ENCODE peak calls at places on chromosomes 12 and 14, in nine cellular contexts. One of them, this sample, is unnamed.

GRCh38 chr12:106142591-106143261 is 4.0 kb upstream of the NUAK1 start:
- DNase-seq in mammary epithelial cell: no peak
- DNase-seq in uterus: no peak
- DNase-seq in progenitor cell of endocrine pancreas: no peak
- DNase-seq in GM13976: no peak
- DNase-seq in WTC11: no peak
- DNase-seq in AG04449: no peak
- DNase-seq in GM10248: no peak
- DNase-seq in transverse colon: no peak
- DNase-seq in this sample: no peak

GRCh38 chr12:118436002-118436724 is 59.8 kb downstream of the SUDS3 start:
- DNase-seq in mammary epithelial cell: no peak
- DNase-seq in uterus: no peak
- DNase-seq in progenitor cell of endocrine pancreas: no peak
- DNase-seq in GM13976: peak
- DNase-seq in WTC11: peak
- DNase-seq in AG04449: no peak
- DNase-seq in GM10248: no peak
- DNase-seq in transverse colon: no peak
- DNase-seq in this sample: no peak

GRCh38 chr12:75704664-75705063 is 193.3 kb upstream of the KRR1 start:
- DNase-seq in mammary epithelial cell: no peak
- DNase-seq in uterus: no peak
- DNase-seq in progenitor cell of endocrine pancreas: no peak
- DNase-seq in GM13976: no peak
- DNase-seq in WTC11: no peak
- DNase-seq in AG04449: no peak
- DNase-seq in GM10248: no peak
- DNase-seq in transverse colon: no peak
- DNase-seq in this sample: no peak

GRCh38 chr12:118979763-118980406 is 1.5 kb upstream of the SRRM4 start:
- DNase-seq in mammary epithelial cell: peak
- DNase-seq in uterus: no peak
- DNase-seq in progenitor cell of endocrine pancreas: peak
- DNase-seq in GM13976: peak
- DNase-seq in WTC11: peak
- DNase-seq in AG04449: no peak
- DNase-seq in GM10248: peak
- DNase-seq in transverse colon: peak
- DNase-seq in this sample: no peak

GRCh38 chr14:104101086-104101621 is 15.7 kb downstream of the ASPG start:
- DNase-seq in mammary epithelial cell: no peak
- DNase-seq in uterus: no peak
- DNase-seq in progenitor cell of endocrine pancreas: no peak
- DNase-seq in GM13976: no peak
- DNase-seq in WTC11: no peak
- DNase-seq in AG04449: no peak
- DNase-seq in GM10248: no peak
- DNase-seq in transverse colon: peak
- DNase-seq in this sample: no peak

GRCh38 chr12:31923063-31923412 is 36.2 kb upstream of the RESF1 start:
- DNase-seq in mammary epithelial cell: no peak
- DNase-seq in uterus: no peak
- DNase-seq in progenitor cell of endocrine pancreas: no peak
- DNase-seq in GM13976: no peak
- DNase-seq in WTC11: no peak
- DNase-seq in AG04449: no peak
- DNase-seq in GM10248: no peak
- DNase-seq in transverse colon: no peak
- DNase-seq in this sample: no peak

GRCh38 chr14:49886523-49886922 is 6.4 kb upstream of the ARF6 start:
- DNase-seq in mammary epithelial cell: no peak
- DNase-seq in uterus: no peak
- DNase-seq in progenitor cell of endocrine pancreas: no peak
- DNase-seq in GM13976: no peak
- DNase-seq in WTC11: no peak
- DNase-seq in AG04449: no peak
- DNase-seq in GM10248: no peak
- DNase-seq in transverse colon: no peak
- DNase-seq in this sample: no peak

GRCh38 chr12:43921666-43922337 is 85.9 kb downstream of the TMEM117 start:
- DNase-seq in mammary epithelial cell: no peak
- DNase-seq in uterus: no peak
- DNase-seq in progenitor cell of endocrine pancreas: no peak
- DNase-seq in GM13976: no peak
- DNase-seq in WTC11: no peak
- DNase-seq in AG04449: no peak
- DNase-seq in GM10248: no peak
- DNase-seq in transverse colon: no peak
- DNase-seq in this sample: no peak

GRCh38 chr14:93939304-93940229 is 12.4 kb downstream of the FAM181A start:
- DNase-seq in mammary epithelial cell: peak
- DNase-seq in uterus: peak
- DNase-seq in progenitor cell of endocrine pancreas: peak
- DNase-seq in GM13976: peak
- DNase-seq in WTC11: peak
- DNase-seq in AG04449: no peak
- DNase-seq in GM10248: peak
- DNase-seq in transverse colon: peak
- DNase-seq in this sample: peak

GRCh38 chr12:27467641-27468040 is 21.1 kb downstream of the SMCO2 start:
- DNase-seq in mammary epithelial cell: no peak
- DNase-seq in uterus: no peak
- DNase-seq in progenitor cell of endocrine pancreas: no peak
- DNase-seq in GM13976: no peak
- DNase-seq in WTC11: no peak
- DNase-seq in AG04449: no peak
- DNase-seq in GM10248: no peak
- DNase-seq in transverse colon: no peak
- DNase-seq in this sample: no peak

GRCh38 chr12:41462312-41462711 is 274.2 kb downstream of the PDZRN4 start:
- DNase-seq in mammary epithelial cell: no peak
- DNase-seq in uterus: no peak
- DNase-seq in progenitor cell of endocrine pancreas: no peak
- DNase-seq in GM13976: no peak
- DNase-seq in WTC11: no peak
- DNase-seq in AG04449: no peak
- DNase-seq in GM10248: no peak
- DNase-seq in transverse colon: no peak
- DNase-seq in this sample: no peak

GRCh38 chr14:61322011-61322798 is 826 bp downstream of the PRKCH start:
- DNase-seq in mammary epithelial cell: peak
- DNase-seq in uterus: peak
- DNase-seq in progenitor cell of endocrine pancreas: no peak
- DNase-seq in GM13976: peak
- DNase-seq in WTC11: peak
- DNase-seq in AG04449: no peak
- DNase-seq in GM10248: no peak
- DNase-seq in transverse colon: peak
- DNase-seq in this sample: no peak

GRCh38 chr12:56836317-56836716 is 73.2 kb downstream of the HSD17B6 start:
- DNase-seq in mammary epithelial cell: peak
- DNase-seq in uterus: peak
- DNase-seq in progenitor cell of endocrine pancreas: no peak
- DNase-seq in GM13976: no peak
- DNase-seq in WTC11: no peak
- DNase-seq in AG04449: no peak
- DNase-seq in GM10248: no peak
- DNase-seq in transverse colon: peak
- DNase-seq in this sample: no peak

GRCh38 chr12:105876426-105876927 is 262.3 kb downstream of the NUAK1 start:
- DNase-seq in mammary epithelial cell: no peak
- DNase-seq in uterus: no peak
- DNase-seq in progenitor cell of endocrine pancreas: no peak
- DNase-seq in GM13976: no peak
- DNase-seq in WTC11: no peak
- DNase-seq in AG04449: no peak
- DNase-seq in GM10248: no peak
- DNase-seq in transverse colon: no peak
- DNase-seq in this sample: no peak

GRCh38 chr12:85720308-85721033 is 115.7 kb downstream of the RASSF9 start:
- DNase-seq in mammary epithelial cell: no peak
- DNase-seq in uterus: no peak
- DNase-seq in progenitor cell of endocrine pancreas: no peak
- DNase-seq in GM13976: no peak
- DNase-seq in WTC11: no peak
- DNase-seq in AG04449: no peak
- DNase-seq in GM10248: no peak
- DNase-seq in transverse colon: no peak
- DNase-seq in this sample: no peak

DNA sequence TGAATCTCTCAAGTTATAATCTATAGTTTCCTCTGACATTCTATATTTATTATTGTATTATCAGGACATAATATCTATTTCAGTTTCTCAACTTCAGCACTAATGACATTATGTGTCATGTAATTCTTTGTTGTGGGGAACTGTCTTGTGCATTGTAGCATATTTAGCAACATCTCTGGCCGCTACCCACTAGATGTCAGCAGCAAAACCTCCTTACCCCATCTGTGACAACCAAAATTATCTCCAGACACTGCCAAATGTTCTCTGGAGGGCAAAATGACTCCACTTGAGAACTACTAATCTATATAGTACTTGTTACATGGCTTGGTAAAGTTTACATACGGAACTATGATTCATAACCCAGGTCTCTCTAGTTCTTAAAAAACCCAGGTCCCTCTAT is 110.2 kb downstream of the RASSF9 start:
- DNase-seq in mammary epithelial cell: no peak
- DNase-seq in uterus: no peak
- DNase-seq in progenitor cell of endocrine pancreas: no peak
- DNase-seq in GM13976: no peak
- DNase-seq in WTC11: no peak
- DNase-seq in AG04449: no peak
- DNase-seq in GM10248: no peak
- DNase-seq in transverse colon: no peak
- DNase-seq in this sample: no peak
- TF ChIP-seq CTCF in mammary epithelial cell: no peak
- TF ChIP-seq CTCF in uterus: no peak
- TF ChIP-seq CTCF in progenitor cell of endocrine pancreas: no peak
- TF ChIP-seq CTCF in GM13976: no peak
- TF ChIP-seq CTCF in WTC11: no peak
- TF ChIP-seq CTCF in AG04449: no peak
- TF ChIP-seq CTCF in GM10248: no peak
- TF ChIP-seq CTCF in transverse colon: no peak
- TF ChIP-seq CTCF in this sample: no peak

GRCh38 chr12:81330480-81330879 is 252.6 kb downstream of the ACSS3 start:
- DNase-seq in mammary epithelial cell: no peak
- DNase-seq in uterus: no peak
- DNase-seq in progenitor cell of endocrine pancreas: no peak
- DNase-seq in GM13976: no peak
- DNase-seq in WTC11: no peak
- DNase-seq in AG04449: no peak
- DNase-seq in GM10248: no peak
- DNase-seq in transverse colon: no peak
- DNase-seq in this sample: no peak
- TF ChIP-seq CTCF in mammary epithelial cell: no peak
- TF ChIP-seq CTCF in uterus: no peak
- TF ChIP-seq CTCF in progenitor cell of endocrine pancreas: no peak
- TF ChIP-seq CTCF in GM13976: peak
- TF ChIP-seq CTCF in WTC11: no peak
- TF ChIP-seq CTCF in AG04449: no peak
- TF ChIP-seq CTCF in GM10248: no peak
- TF ChIP-seq CTCF in transverse colon: no peak
- TF ChIP-seq CTCF in this sample: no peak

GRCh38 chr12:6831450-6831995 is 3.3 kb downstream of the P3H3 start:
- DNase-seq in mammary epithelial cell: no peak
- DNase-seq in uterus: no peak
- DNase-seq in progenitor cell of endocrine pancreas: no peak
- DNase-seq in GM13976: no peak
- DNase-seq in WTC11: no peak
- DNase-seq in AG04449: no peak
- DNase-seq in GM10248: no peak
- DNase-seq in transverse colon: no peak
- DNase-seq in this sample: no peak

GRCh38 chr12:6831021-6831420 is 2.8 kb downstream of the P3H3 start:
- DNase-seq in mammary epithelial cell: no peak
- DNase-seq in uterus: no peak
- DNase-seq in progenitor cell of endocrine pancreas: no peak
- DNase-seq in GM13976: no peak
- DNase-seq in WTC11: no peak
- DNase-seq in AG04449: no peak
- DNase-seq in GM10248: no peak
- DNase-seq in transverse colon: no peak
- DNase-seq in this sample: no peak

GRCh38 chr12:6829532-6830220 is 1.5 kb downstream of the P3H3 start:
- DNase-seq in mammary epithelial cell: no peak
- DNase-seq in uterus: no peak
- DNase-seq in progenitor cell of endocrine pancreas: no peak
- DNase-seq in GM13976: no peak
- DNase-seq in WTC11: peak
- DNase-seq in AG04449: no peak
- DNase-seq in GM10248: no peak
- DNase-seq in transverse colon: no peak
- DNase-seq in this sample: no peak

GRCh38 chr12:6828671-6829531 is 694 bp downstream of the P3H3 start:
- DNase-seq in mammary epithelial cell: no peak
- DNase-seq in uterus: peak
- DNase-seq in progenitor cell of endocrine pancreas: no peak
- DNase-seq in GM13976: peak
- DNase-seq in WTC11: peak
- DNase-seq in AG04449: no peak
- DNase-seq in GM10248: no peak
- DNase-seq in transverse colon: peak
- DNase-seq in this sample: no peak

DNA sequence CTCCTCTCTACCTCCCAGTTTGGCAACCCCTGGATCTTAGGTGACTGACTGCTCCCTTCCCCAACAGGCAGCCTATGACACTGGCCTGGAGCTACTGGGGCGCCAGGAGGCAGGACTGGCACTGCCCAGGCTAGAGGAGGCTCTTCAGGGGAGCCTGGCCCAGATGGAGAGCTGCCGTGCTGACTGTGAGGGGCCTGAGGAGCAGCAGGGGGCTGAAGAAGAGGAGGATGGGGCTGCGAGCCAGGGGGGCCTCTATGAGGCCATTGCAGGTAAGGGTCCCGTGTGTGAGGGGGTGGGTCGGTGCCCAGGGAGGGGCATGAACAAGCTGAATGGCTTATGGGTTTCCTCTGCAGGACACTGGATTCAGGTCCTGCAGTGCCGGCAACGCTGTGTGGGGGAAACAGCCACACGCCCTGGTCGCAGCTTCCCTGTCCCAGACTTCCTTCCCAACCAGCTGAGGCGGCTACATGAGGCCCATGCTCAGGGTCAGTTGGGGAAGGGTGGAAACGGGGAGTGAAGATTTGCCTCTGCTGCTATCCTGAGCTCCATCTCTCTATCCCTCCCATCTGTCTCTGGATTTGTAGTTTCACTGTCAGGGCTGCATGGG is 2.2 kb downstream of the P3H3 start:
- DNase-seq in mammary epithelial cell: no peak
- DNase-seq in uterus: no peak
- DNase-seq in progenitor cell of endocrine pancreas: no peak
- DNase-seq in GM13976: no peak
- DNase-seq in WTC11: no peak
- DNase-seq in AG04449: no peak
- DNase-seq in GM10248: no peak
- DNase-seq in transverse colon: no peak
- DNase-seq in this sample: no peak
- TF ChIP-seq CTCF in mammary epithelial cell: no peak
- TF ChIP-seq CTCF in uterus: no peak
- TF ChIP-seq CTCF in progenitor cell of endocrine pancreas: no peak
- TF ChIP-seq CTCF in GM13976: no peak
- TF ChIP-seq CTCF in WTC11: no peak
- TF ChIP-seq CTCF in AG04449: no peak
- TF ChIP-seq CTCF in GM10248: no peak
- TF ChIP-seq CTCF in transverse colon: no peak
- TF ChIP-seq CTCF in this sample: no peak

GRCh38 chr14:51652168-51653095 is 722 bp downstream of the FRMD6 start:
- DNase-seq in mammary epithelial cell: no peak
- DNase-seq in uterus: peak
- DNase-seq in progenitor cell of endocrine pancreas: peak
- DNase-seq in GM13976: peak
- DNase-seq in WTC11: peak
- DNase-seq in AG04449: no peak
- DNase-seq in GM10248: peak
- DNase-seq in transverse colon: peak
- DNase-seq in this sample: peak
- TF ChIP-seq CTCF in mammary epithelial cell: no peak
- TF ChIP-seq CTCF in uterus: no peak
- TF ChIP-seq CTCF in progenitor cell of endocrine pancreas: peak
- TF ChIP-seq CTCF in GM13976: no peak
- TF ChIP-seq CTCF in WTC11: no peak
- TF ChIP-seq CTCF in AG04449: no peak
- TF ChIP-seq CTCF in GM10248: no peak
- TF ChIP-seq CTCF in transverse colon: no peak
- TF ChIP-seq CTCF in this sample: peak